ENCODE peak calls at places on chromosomes 16 and 17, in four cellular contexts. X is MM.1S, Y is heart left ventricle, P is suprapubic skin. N is an unnamed sample.

GRCh38 chr16:49742428-49743205 is 113.3 kb downstream of the ZNF423 start:
- DNase-seq in X (no peak), Y (no peak), P (no peak), N (no peak)

GRCh38 chr17:82709024-82709675 is 7.4 kb upstream of the FN3KRP start:
- DNase-seq in X (no peak), Y (no peak), P (peak; percentile 58), N (no peak)

GRCh38 chr17:1742371-1743093 is at the start of gene SERPINF2:
- DNase-seq in X (no peak), Y (no peak), P (no peak), N (no peak)

GRCh38 chr17:69607162-69607834 is 192.8 kb downstream of the MAP2K6 start:
- DNase-seq in X (peak; percentile 82), Y (peak; percentile 62), P (peak; percentile 80), N (peak; percentile 86)

GRCh38 chr16:87637357-87637756 is 35.0 kb downstream of the JPH3 start:
- DNase-seq in X (no peak), Y (no peak), P (no peak), N (no peak)

GRCh38 chr16:57091990-57092785 is at the start of gene CPNE2:
- DNase-seq in X (peak; percentile 36), Y (peak; percentile 83), P (no peak), N (no peak)

GRCh38 chr17:75754378-75755204 is 10.4 kb downstream of the GALK1 start:
- DNase-seq in X (no peak), Y (no peak), P (no peak), N (no peak)

GRCh38 chr17:73546770-73547345 is 97.4 kb downstream of the SDK2 start:
- DNase-seq in X (peak; percentile 18), Y (no peak), P (no peak), N (peak; percentile 29)

GRCh38 chr17:48642059-48642842 is 16.1 kb upstream of the HOXB9 start:
- DNase-seq in X (no peak), Y (no peak), P (no peak), N (no peak)

GRCh38 chr16:83606486-83607030 is 201.2 kb upstream of the HSBP1 start:
- DNase-seq in X (no peak), Y (no peak), P (no peak), N (no peak)
- TF ChIP-seq CTCF in X (no peak), Y (no peak), P (no peak), N (no peak)

GRCh38 chr17:40068917-40069750 is 6.4 kb downstream of the THRA start:
- DNase-seq in X (peak; percentile 66), Y (peak; percentile 93), P (peak; percentile 94), N (peak; percentile 97)

GRCh38 chr17:40065771-40066510 is 3.2 kb downstream of the THRA start:
- DNase-seq in X (no peak), Y (no peak), P (no peak), N (no peak)

GRCh38 chr17:40068129-40068581 is 5.4 kb downstream of the THRA start:
- DNase-seq in X (no peak), Y (no peak), P (no peak), N (no peak)

GRCh38 chr17:40068584-40068916 is 5.8 kb downstream of the THRA start:
- DNase-seq in X (peak; percentile 10), Y (no peak), P (no peak), N (no peak)

GRCh38 chr17:40067710-40068109 is 4.9 kb downstream of the THRA start:
- DNase-seq in X (no peak), Y (no peak), P (no peak), N (no peak)
- H3K4me1 ChIP-seq in X (peaks cover 20% of the 10 kb centered on the region), Y (peaks cover 78% of the 10 kb centered on the region), P (peaks cover 91% of the 10 kb centered on the region), N (peaks cover 68% of the 10 kb centered on the region)

GRCh38 chr16:68887107-68887506 is 43.8 kb downstream of the TANGO6 start:
- DNase-seq in X (no peak), Y (no peak), P (peak; percentile 12), N (no peak)
- H3K27me3 ChIP-seq in X (no peaks in the 10 kb centered on the region), Y (no peaks in the 10 kb centered on the region), P (no peaks in the 10 kb centered on the region), N (no peaks in the 10 kb centered on the region)

DNA sequence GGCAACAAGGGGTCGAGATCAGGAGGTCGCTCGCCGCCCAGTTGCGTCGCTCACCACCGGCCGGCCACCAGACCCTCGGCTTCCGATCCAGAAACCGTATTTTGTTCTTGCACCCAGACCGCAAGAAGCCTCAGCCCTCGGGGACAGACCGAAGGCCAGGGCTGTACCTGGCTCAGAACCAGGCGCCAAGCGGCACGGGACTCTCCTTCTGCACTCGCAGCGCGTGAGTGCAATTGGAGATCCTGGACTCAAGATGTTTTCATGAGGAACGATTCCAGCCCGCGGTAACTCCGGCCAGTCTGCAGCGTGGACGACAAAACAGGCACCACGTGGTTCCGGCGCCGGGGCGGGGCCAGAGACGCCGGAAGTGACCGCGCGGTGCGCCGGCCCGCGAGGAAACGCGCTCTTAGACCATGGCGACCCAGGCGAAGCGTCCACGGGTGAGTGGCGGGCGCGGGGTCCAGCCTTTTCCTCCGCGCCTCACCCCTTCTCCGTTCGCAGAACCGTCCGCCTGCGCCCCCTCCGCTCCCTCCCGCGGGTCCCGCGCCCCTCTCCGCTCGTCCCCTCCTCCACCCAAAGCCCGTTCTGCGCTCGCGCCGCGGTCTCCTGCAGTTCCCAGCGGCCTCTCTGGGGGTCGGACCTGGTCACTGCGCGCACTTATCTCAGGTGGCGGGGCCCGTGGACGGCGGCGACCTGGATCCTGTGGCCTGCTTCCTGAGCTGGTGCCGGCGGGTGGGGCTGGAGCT is at the start of gene SETD6:
- DNase-seq in X (peak; percentile 84), Y (peak; percentile 88), P (peak; percentile 95), N (peak; percentile 96)
- TF ChIP-seq CTCF in X (peak; percentile 22), Y (no peak), P (no peak), N (peak; percentile 38)